ENCODE peak calls at places on chromosomes 16 and 17, in ten cellular contexts. N is A549, H is HCT116, X is prostate gland, B is IMR-90, F is sigmoid colon, Y is ovary, P is body of pancreas, I is suprapubic skin, L is K562. A is an unnamed sample.

GRCh38 chr17:44324092-44324570 is 492 bp downstream of the SLC25A39 start:
- DNase-seq in L (peak; percentile 41), I (no peak), B (no peak), Y (peak; percentile 55), F (no peak), H (no peak), N (no peak), X (no peak), P (peak; percentile 37), A (no peak)

GRCh38 chr16:84982434-84982833 is 28.9 kb downstream of the ZDHHC7 start:
- DNase-seq in B (no peak), Y (no peak), N (no peak), P (peak; percentile 76), I (no peak), H (no peak), F (no peak), X (peak; percentile 57), L (peak; percentile 70), A (no peak)

GRCh38 chr17:3795758-3796102 is 5.3 kb downstream of the ITGAE start:
- DNase-seq in Y (no peak), B (no peak), L (no peak), P (no peak), X (no peak), N (no peak), I (no peak), F (peak; percentile 28), H (no peak), A (no peak)

GRCh38 chr17:33267279-33267790 is 25.8 kb downstream of the ASIC2 start:
- DNase-seq in B (peak; percentile 94), Y (no peak), F (no peak), I (no peak), L (no peak), N (peak; percentile 55), P (no peak), H (no peak), X (no peak), A (no peak)

GRCh38 chr17:58671969-58672368 is 19.9 kb downstream of the TEX14 start:
- DNase-seq in I (no peak), H (no peak), B (no peak), L (peak; percentile 23), Y (no peak), F (no peak), N (no peak), P (no peak), X (no peak), A (no peak)

GRCh38 chr16:55498101-55498500 is 10.8 kb upstream of the LPCAT2 start:
- DNase-seq in F (peak; percentile 49), L (no peak), X (peak; percentile 3), H (no peak), I (peak; percentile 64), P (no peak), N (no peak), Y (no peak), B (no peak), A (no peak)

GRCh38 chr16:81664153-81664552 is 114.9 kb upstream of the PLCG2 start:
- DNase-seq in P (no peak), H (no peak), N (no peak), I (no peak), X (no peak), Y (no peak), L (no peak), B (no peak), F (no peak), A (no peak)

GRCh38 chr17:18226284-18226945 is 980 bp downstream of the LLGL1 start:
- DNase-seq in L (no peak), N (no peak), B (peak; percentile 11), P (no peak), X (no peak), I (no peak), Y (peak; percentile 47), H (no peak), F (no peak), A (no peak)

GRCh38 chr16:56336071-56336688 is 89.2 kb downstream of the AMFR start:
- DNase-seq in H (no peak), I (no peak), X (no peak), F (no peak), B (no peak), P (no peak), N (no peak), Y (no peak), L (peak; percentile 30), A (no peak)

GRCh38 chr16:2224183-2224486 is 744 bp downstream of the E4F1 start:
- DNase-seq in H (no peak), X (no peak), I (no peak), F (no peak), Y (no peak), N (no peak), L (peak; percentile 77), P (no peak), B (peak; percentile 42), A (no peak)

GRCh38 chr16:2228161-2228824 is 4.9 kb downstream of the E4F1 start:
- DNase-seq in B (no peak), H (no peak), X (no peak), F (no peak), L (no peak), P (no peak), I (no peak), Y (no peak), N (no peak), A (no peak)

GRCh38 chr16:2226245-2226793 is 2.9 kb downstream of the E4F1 start:
- DNase-seq in F (no peak), Y (no peak), I (no peak), L (no peak), X (no peak), B (no peak), P (no peak), H (no peak), N (no peak), A (no peak)

GRCh38 chr16:2226918-2227317 is 3.5 kb downstream of the E4F1 start:
- DNase-seq in P (no peak), B (no peak), L (no peak), N (no peak), F (no peak), X (no peak), H (no peak), Y (no peak), I (no peak), A (no peak)

GRCh38 chr16:2223375-2224182 is at the start of gene E4F1:
- DNase-seq in N (peak; percentile 97), Y (peak; percentile 99), I (peak; percentile 100), H (peak; percentile 99), F (peak; percentile 100), X (peak; percentile 99), P (peak; percentile 100), L (peak; percentile 100), B (peak; percentile 99), A (peak; percentile 97)
- TF ChIP-seq POLR2A in N (peak; percentile 95), Y (peak; percentile 90), I (peak; percentile 80), H (peak; percentile 87), F (peak; percentile 88), X (peak; percentile 85), P (peak; percentile 90), L (peak; percentile 92), B (peak; percentile 91), A (peak; percentile 70)

DNA sequence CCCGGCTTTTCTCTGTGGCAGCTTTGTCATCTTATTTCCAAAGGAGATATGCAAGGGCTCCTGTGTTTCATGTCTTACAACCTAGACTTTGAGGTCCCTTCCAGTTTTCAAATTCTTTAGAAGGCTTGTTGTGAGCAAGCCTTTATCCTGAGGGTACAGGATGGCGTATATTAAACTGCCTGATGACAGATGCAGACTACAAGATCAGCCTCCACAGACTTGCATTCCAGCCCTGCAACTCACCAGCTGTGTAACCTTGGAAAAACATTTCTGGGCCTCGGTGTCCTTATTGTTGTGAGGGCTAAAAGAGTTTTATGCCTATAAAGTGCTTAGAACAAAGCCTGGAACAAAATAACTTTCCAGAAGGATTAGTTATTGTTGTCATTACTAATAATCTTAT is 25.4 kb upstream of the ABCA3 start:
- DNase-seq in I (no peak), Y (no peak), P (no peak), H (no peak), L (no peak), N (no peak), F (no peak), X (no peak), B (peak; percentile 70), A (no peak)
- H3K27ac ChIP-seq in I (no peak overlapping the region), Y (peak overlapping the region; percentile 27), P (no peak overlapping the region), H (no peak overlapping the region), L (no peak overlapping the region), N (no peak overlapping the region), F (no peak overlapping the region), X (no peak overlapping the region), B (no peak overlapping the region), A (no peak overlapping the region)

DNA sequence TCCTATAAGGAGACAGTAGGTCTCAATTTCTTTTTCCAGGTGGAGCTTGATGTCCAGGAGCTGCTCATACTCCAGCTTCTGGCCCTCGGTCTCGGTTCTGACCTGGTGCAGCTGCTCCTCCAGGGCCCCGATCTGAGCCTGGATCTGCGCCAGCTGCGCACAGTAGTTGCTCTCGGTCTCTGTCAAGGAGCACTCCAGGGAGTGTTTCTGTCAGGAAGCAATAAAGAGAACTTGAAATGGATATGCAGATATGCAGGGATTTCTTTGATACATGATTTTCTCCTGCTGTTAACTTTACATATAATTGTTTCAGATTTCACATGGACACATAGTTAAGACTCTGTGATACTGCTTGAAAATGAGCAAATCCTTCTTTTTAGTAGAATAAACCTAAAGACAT is 4.7 kb downstream of the KRT25 start:
- DNase-seq in P (no peak), Y (no peak), B (no peak), L (no peak), I (no peak), N (no peak), F (no peak), X (no peak), H (no peak), A (no peak)
- TF ChIP-seq POLR2A in P (no peak), Y (no peak), B (no peak), L (no peak), I (no peak), N (no peak), F (no peak), X (no peak), H (no peak), A (no peak)

GRCh38 chr16:35911899-35912298 is 2452.5 kb downstream of the TP53TG3F start:
- DNase-seq in B (no peak), H (no peak), I (no peak), L (no peak), F (no peak), X (no peak), Y (no peak), N (no peak), P (no peak), A (no peak)
- H3K27ac ChIP-seq in B (no peak overlapping the region), H (no peak overlapping the region), I (no peak overlapping the region), L (no peak overlapping the region), F (no peak overlapping the region), X (no peak overlapping the region), Y (no peak overlapping the region), N (no peak overlapping the region), P (no peak overlapping the region), A (no peak overlapping the region)